ENCODE peak calls at places on chromosomes 7 and 10, in eight cellular contexts. U is NCI-H1105 treated with DMSO at 0.1 percent for 48 hours; L is NCI-H345; T is activated CD8-positive, alpha-beta memory T cell treated with anti-CD3 and anti-CD28 coated beads, Interleukin-2, amount 50 U/mL, for 4 hours; K is GF-D8; A is kidney epithelial cell; B is hypothalamus; W is H9. E is an unnamed sample.

GRCh38 chr10:31320179-31320597 is 1.2 kb downstream of the ZEB1 start:
- DNase-seq in U (no peak), L (peak; percentile 43), T (peak; percentile 45), K (no peak), A (no peak), B (no peak), W (peak; percentile 46), E (peak; percentile 50)

GRCh38 chr10:51035344-51035743 is 38.9 kb upstream of the PRKG1 start:
- DNase-seq in U (no peak), L (no peak), T (no peak), K (no peak), A (no peak), B (no peak), W (no peak), E (no peak)

GRCh38 chr7:114574384-114574783 is 159.8 kb downstream of the FOXP2 start:
- DNase-seq in U (no peak), L (no peak), T (no peak), K (no peak), A (no peak), B (no peak), W (no peak), E (no peak)

GRCh38 chr7:85014936-85015335 is 171.9 kb downstream of the SEMA3D start:
- DNase-seq in U (no peak), L (no peak), T (no peak), K (no peak), A (no peak), B (no peak), W (no peak), E (no peak)

GRCh38 chr10:101330236-101331225 is 23.4 kb upstream of the BTRC start:
- DNase-seq in U (no peak), L (no peak), T (no peak), K (no peak), A (peak; percentile 57), B (no peak), W (no peak), E (no peak)

GRCh38 chr7:151368136-151368571 is 26.5 kb downstream of the NUB1 start:
- DNase-seq in U (peak; percentile 76), L (peak; percentile 67), T (peak; percentile 78), K (peak; percentile 40), A (peak; percentile 37), B (peak; percentile 73), W (peak; percentile 91), E (peak; percentile 78)

GRCh38 chr7:893686-894085 is 17.3 kb downstream of the GET4 start:
- DNase-seq in U (no peak), L (no peak), T (no peak), K (no peak), A (no peak), B (no peak), W (no peak), E (peak; percentile 9)

GRCh38 chr7:139505563-139505962 is 17.9 kb upstream of the CLEC2L start:
- DNase-seq in U (no peak), L (no peak), T (no peak), K (no peak), A (no peak), B (no peak), W (peak; percentile 82), E (no peak)

GRCh38 chr10:97010695-97011206 is 175.0 kb downstream of the SLIT1 start:
- DNase-seq in U (no peak), L (no peak), T (no peak), K (no peak), A (no peak), B (no peak), W (no peak), E (no peak)

GRCh38 chr10:47449979-47450378 is 33.9 kb downstream of the ANXA8 start:
- DNase-seq in U (no peak), L (no peak), T (no peak), K (no peak), A (no peak), B (no peak), W (peak; percentile 19), E (no peak)

GRCh38 chr10:454860-455259 is 234.6 kb downstream of the DIP2C start:
- DNase-seq in U (no peak), L (no peak), T (no peak), K (no peak), A (peak; percentile 90), B (no peak), W (no peak), E (no peak)

GRCh38 chr7:55120074-55120473 is 101.3 kb downstream of the EGFR start:
- DNase-seq in U (no peak), L (no peak), T (no peak), K (no peak), A (no peak), B (no peak), W (no peak), E (no peak)

GRCh38 chr7:147079083-147079482 is 962.5 kb downstream of the CNTNAP2 start:
- DNase-seq in U (no peak), L (no peak), T (no peak), K (no peak), A (no peak), B (no peak), W (no peak), E (no peak)

GRCh38 chr7:6705959-6706665 is 635 bp downstream of the ZNF12 start:
- DNase-seq in U (no peak), L (peak; percentile 13), T (no peak), K (peak; percentile 45), A (no peak), B (no peak), W (peak; percentile 35), E (peak; percentile 39)

GRCh38 chr10:103855852-103856496 is 598 bp upstream of the SH3PXD2A start:
- DNase-seq in U (no peak), L (no peak), T (no peak), K (no peak), A (no peak), B (no peak), W (no peak), E (no peak)

GRCh38 chr7:35351466-35351865 is 97.6 kb upstream of the TBX20 start:
- DNase-seq in U (no peak), L (no peak), T (no peak), K (no peak), A (no peak), B (no peak), W (no peak), E (no peak)

GRCh38 chr10:79387466-79387973 is 40.3 kb downstream of the PPIF start:
- DNase-seq in U (no peak), L (no peak), T (no peak), K (no peak), A (no peak), B (no peak), W (no peak), E (no peak)

GRCh38 chr10:17058093-17058492 is 71.5 kb downstream of the CUBN start:
- DNase-seq in U (no peak), L (no peak), T (no peak), K (no peak), A (no peak), B (no peak), W (no peak), E (no peak)

GRCh38 chr10:11341253-11341652 is 270.2 kb downstream of the USP6NL start:
- DNase-seq in U (no peak), L (no peak), T (no peak), K (peak; percentile 31), A (no peak), B (no peak), W (no peak), E (no peak)

GRCh38 chr7:75639893-75640600 is 98.7 kb downstream of the HIP1 start:
- DNase-seq in U (no peak), L (peak; percentile 14), T (no peak), K (no peak), A (no peak), B (no peak), W (peak; percentile 38), E (no peak)

GRCh38 chr7:158362912-158363905 is 224.4 kb downstream of the PTPRN2 start:
- DNase-seq in U (no peak), L (no peak), T (no peak), K (no peak), A (no peak), B (no peak), W (peak; percentile 71), E (no peak)

GRCh38 chr7:156034397-156034796 is 222.1 kb upstream of the SHH start:
- DNase-seq in U (no peak), L (no peak), T (no peak), K (peak; percentile 53), A (no peak), B (no peak), W (no peak), E (no peak)

GRCh38 chr10:13632879-13633437 is 46.2 kb downstream of the PRPF18 start:
- DNase-seq in U (no peak), L (no peak), T (no peak), K (no peak), A (no peak), B (no peak), W (no peak), E (peak; percentile 37)

GRCh38 chr10:31132681-31133239 is 101.1 kb upstream of the ZNF438 start:
- DNase-seq in U (no peak), L (no peak), T (no peak), K (no peak), A (no peak), B (no peak), W (no peak), E (no peak)

GRCh38 chr10:16867990-16868389 is 50.8 kb upstream of the RSU1 start:
- DNase-seq in U (no peak), L (no peak), T (no peak), K (no peak), A (no peak), B (no peak), W (no peak), E (no peak)

GRCh38 chr10:60626037-60626436 is 152.2 kb upstream of the CDK1 start:
- DNase-seq in U (no peak), L (no peak), T (no peak), K (no peak), A (no peak), B (no peak), W (no peak), E (no peak)

GRCh38 chr10:132483394-132483793 is 54.2 kb upstream of the INPP5A start:
- DNase-seq in U (no peak), L (no peak), T (no peak), K (no peak), A (no peak), B (no peak), W (no peak), E (no peak)

GRCh38 chr7:84675633-84676034 is 481.0 kb upstream of the SEMA3A start:
- DNase-seq in U (peak; percentile 12), L (no peak), T (no peak), K (peak; percentile 20), A (no peak), B (no peak), W (no peak), E (no peak)

GRCh38 chr7:99860281-99861127 is 16.3 kb downstream of the OR2AE1 start:
- DNase-seq in U (no peak), L (no peak), T (no peak), K (no peak), A (peak; percentile 57), B (no peak), W (no peak), E (no peak)

GRCh38 chr7:121088870-121089269 is 100.4 kb downstream of the CPED1 start:
- DNase-seq in U (no peak), L (no peak), T (no peak), K (no peak), A (no peak), B (no peak), W (no peak), E (no peak)

GRCh38 chr7:98613601-98614425 is 3.3 kb upstream of the NPTX2 start:
- DNase-seq in U (no peak), L (no peak), T (no peak), K (no peak), A (peak; percentile 1), B (no peak), W (no peak), E (no peak)

GRCh38 chr10:102770108-102770482 is 26.3 kb downstream of the WBP1L start:
- DNase-seq in U (no peak), L (no peak), T (no peak), K (no peak), A (no peak), B (no peak), W (no peak), E (no peak)

GRCh38 chr10:46229144-46229563 is 57.6 kb upstream of the ANTXRL start:
- DNase-seq in U (no peak), L (no peak), T (peak; percentile 16), K (no peak), A (no peak), B (no peak), W (peak; percentile 67), E (no peak)

GRCh38 chr7:94701555-94701973 is 45.6 kb upstream of the SGCE start:
- DNase-seq in U (no peak), L (no peak), T (no peak), K (no peak), A (peak; percentile 53), B (no peak), W (no peak), E (no peak)